ENCODE peak calls at places on chromosomes 11 and 22, in seven cellular contexts. O is HS-27A; M is GM03348; B is germinal center; W is stimulated activated CD4-positive, alpha-beta T cell treated with anti-CD3 and anti-CD28 coated beads, Interleukin-12 subunit alpha, Interleukin-12 subunit beta, amount 100 ng/mL, for 48 hours; P is head of caudate nucleus; S is fibroblast of mammary gland. A is an unnamed sample.

GRCh38 chr11:12066799-12067508 is 43.4 kb upstream of the MICAL2 start:
- DNase-seq in O (no peak), M (peak; percentile 49), B (no peak), W (no peak), P (peak; percentile 30), S (no peak), A (no peak)

GRCh38 chr11:73950869-73951710 is at the start of gene DNAJB13:
- DNase-seq in O (no peak), M (peak; percentile 60), B (peak; percentile 84), W (no peak), P (peak; percentile 44), S (peak; percentile 44), A (no peak)

GRCh38 chr11:93718057-93718563 is 23.2 kb downstream of the TAF1D start:
- DNase-seq in O (no peak), M (no peak), B (peak; percentile 78), W (no peak), P (no peak), S (no peak), A (peak; percentile 72)

GRCh38 chr22:25364736-25365241 is 145.3 kb downstream of the CRYBB2 start:
- DNase-seq in O (no peak), M (no peak), B (no peak), W (no peak), P (no peak), S (no peak), A (no peak)

GRCh38 chr22:32042924-32043323 is at the start of gene SLC5A1:
- DNase-seq in O (no peak), M (no peak), B (no peak), W (no peak), P (no peak), S (no peak), A (no peak)

GRCh38 chr22:27124336-27125023 is 467.1 kb downstream of the MIAT start:
- DNase-seq in O (no peak), M (peak; percentile 42), B (no peak), W (no peak), P (no peak), S (no peak), A (no peak)

GRCh38 chr11:36103933-36104530 is 160.2 kb downstream of the LDLRAD3 start:
- DNase-seq in O (no peak), M (no peak), B (no peak), W (no peak), P (no peak), S (no peak), A (no peak)

GRCh38 chr22:29031236-29031982 is 30.2 kb downstream of the C22orf31 start:
- DNase-seq in O (peak; percentile 82), M (peak; percentile 82), B (no peak), W (no peak), P (no peak), S (peak; percentile 99), A (no peak)

GRCh38 chr22:36197065-36197440 is 4.6 kb downstream of the APOL4 start:
- DNase-seq in O (no peak), M (no peak), B (no peak), W (no peak), P (no peak), S (peak; percentile 57), A (no peak)

GRCh38 chr11:70783356-70783755 is 385.0 kb downstream of the CTTN start:
- DNase-seq in O (no peak), M (no peak), B (no peak), W (no peak), P (no peak), S (no peak), A (no peak)

GRCh38 chr11:77042111-77042726 is 8.0 kb downstream of the B3GNT6 start:
- DNase-seq in O (no peak), M (no peak), B (no peak), W (no peak), P (no peak), S (no peak), A (no peak)

GRCh38 chr22:45772726-45773125 is 101.1 kb downstream of the ATXN10 start:
- DNase-seq in O (no peak), M (no peak), B (peak; percentile 55), W (no peak), P (no peak), S (no peak), A (no peak)

GRCh38 chr11:63635762-63636465 is 21.7 kb upstream of the PLAAT3 start:
- DNase-seq in O (peak; percentile 36), M (peak; percentile 80), B (peak; percentile 75), W (peak; percentile 63), P (peak; percentile 86), S (peak; percentile 69), A (peak; percentile 35)

GRCh38 chr11:64438986-64439771 is 80.2 kb downstream of the RPS6KA4 start:
- DNase-seq in O (no peak), M (no peak), B (no peak), W (no peak), P (no peak), S (no peak), A (no peak)

GRCh38 chr22:46079861-46080821 is 70.2 kb upstream of the PPARA start:
- DNase-seq in O (peak; percentile 82), M (peak; percentile 89), B (no peak), W (no peak), P (peak; percentile 94), S (peak; percentile 86), A (no peak)

GRCh38 chr11:15186146-15186545 is 71.4 kb downstream of the INSC start:
- DNase-seq in O (no peak), M (no peak), B (no peak), W (no peak), P (no peak), S (peak; percentile 54), A (no peak)

GRCh38 chr22:20304646-20305045 is 15.2 kb downstream of the DGCR6L start:
- DNase-seq in O (no peak), M (no peak), B (no peak), W (no peak), P (no peak), S (no peak), A (no peak)

GRCh38 chr22:46635756-46636155 is 15.6 kb downstream of the GRAMD4 start:
- DNase-seq in O (no peak), M (no peak), B (no peak), W (no peak), P (no peak), S (no peak), A (no peak)

A was measured in CMK.